ENCODE peak calls at places on chromosomes 12 and 14, in six cellular contexts. I is GM23338, V is AG04450, F is heart left ventricle, Z is astrocyte, A is left ventricle myocardium inferior. N is an unnamed sample. For H3K27me3, the result is how much of the 10 kb centered on the place peaks cover.

GRCh38 chr12:105224399-105224798 is 11.6 kb downstream of the APPL2 start:
- DNase-seq in A (no peak), V (no peak), F (no peak), Z (no peak), I (no peak), N (no peak)

GRCh38 chr12:94458882-94459772 is 540 bp downstream of the CEP83 start:
- DNase-seq in I (peak), A (no peak), V (no peak), Z (peak), F (no peak), N (peak)

GRCh38 chr14:32010561-32011188 is 66.4 kb upstream of the ARHGAP5 start:
- DNase-seq in Z (peak), A (no peak), I (no peak), V (no peak), F (no peak), N (peak)

GRCh38 chr14:20684662-20685456 is 499 bp downstream of the RNASE4 start:
- DNase-seq in V (no peak), Z (peak), A (no peak), I (peak), F (peak), N (no peak)

GRCh38 chr14:24147761-24148428 is 597 bp downstream of the RNF31 start:
- DNase-seq in I (no peak), V (no peak), A (no peak), Z (no peak), F (no peak), N (no peak)

GRCh38 chr14:28515571-28515970 is 251.0 kb upstream of the FOXG1 start:
- DNase-seq in A (no peak), F (no peak), V (no peak), I (no peak), Z (peak), N (no peak)

GRCh38 chr14:97379091-97379531 is 581.9 kb downstream of the VRK1 start:
- DNase-seq in V (no peak), A (no peak), Z (no peak), I (peak), F (no peak), N (no peak)

GRCh38 chr14:101097109-101097793 is 193.7 kb upstream of the RTL1 start:
- DNase-seq in V (no peak), A (no peak), F (no peak), Z (no peak), I (no peak), N (no peak)

GRCh38 chr14:91326514-91326832 is 82.0 kb upstream of the GPR68 start:
- DNase-seq in Z (no peak), A (no peak), F (no peak), V (no peak), I (no peak), N (no peak)

GRCh38 chr14:21917699-21918436 is 244.2 kb upstream of the OR4E1 start:
- DNase-seq in A (no peak), V (peak), I (peak), F (peak), Z (peak), N (no peak)

DNA sequence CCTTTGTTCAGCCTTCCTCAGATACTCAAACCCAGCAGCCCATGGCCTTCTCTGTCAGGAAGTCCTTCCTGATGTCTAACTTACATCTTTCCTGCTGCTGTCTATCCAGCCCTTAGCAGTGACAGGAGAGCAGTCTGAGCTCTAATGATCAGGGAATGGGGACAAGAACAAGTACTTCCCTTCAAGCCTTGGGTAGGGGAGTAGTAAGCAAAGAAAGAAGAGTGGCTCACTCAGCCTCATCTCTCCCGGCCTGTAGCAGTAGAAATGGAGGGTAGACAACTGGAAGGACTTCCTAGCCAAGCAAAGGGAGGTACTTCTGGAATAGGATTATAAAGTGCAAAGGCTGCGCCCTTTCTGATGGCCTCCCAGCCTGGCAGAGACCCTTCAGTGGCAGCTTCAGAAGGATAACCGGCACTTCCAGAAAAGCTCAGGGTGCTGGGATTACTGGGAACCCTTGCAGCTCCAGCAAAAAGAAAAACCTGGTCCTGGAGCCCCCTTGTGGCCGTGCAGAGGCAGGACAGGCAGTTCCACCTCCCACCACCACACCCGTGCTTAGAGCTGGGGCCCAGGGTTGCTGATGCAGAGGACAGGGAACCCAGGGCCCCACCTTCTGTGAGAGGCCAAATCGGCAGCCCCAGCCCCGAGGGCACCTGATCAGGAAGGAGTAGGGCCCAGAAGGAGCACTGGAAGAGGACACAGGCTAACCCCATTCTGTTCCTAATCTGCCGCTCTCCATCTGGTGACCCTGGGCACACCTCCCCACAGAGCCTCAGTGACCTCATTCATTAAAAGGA is 12.4 kb upstream of the SMUG1 start:
- DNase-seq in V (peak), A (peak), Z (peak), F (peak), I (peak), N (no peak)
- H3K27me3 ChIP-seq in V (under half), A (half or more), Z (under half), F (under half), I (half or more), N (under half)

GRCh38 chr14:99563749-99564129 is 40.3 kb downstream of the CCDC85C start:
- DNase-seq in I (no peak), V (no peak), A (no peak), F (no peak), Z (no peak), N (no peak)

GRCh38 chr14:99564256-99564902 is 39.6 kb downstream of the CCDC85C start:
- DNase-seq in Z (peak), A (peak), V (peak), F (peak), I (no peak), N (no peak)

GRCh38 chr14:99564903-99565259 is 39.1 kb downstream of the CCDC85C start:
- DNase-seq in I (no peak), V (no peak), A (no peak), Z (no peak), F (no peak), N (no peak)

GRCh38 chr14:99561827-99562226 is 42.2 kb downstream of the CCDC85C start:
- DNase-seq in Z (no peak), V (no peak), F (no peak), A (no peak), I (no peak), N (no peak)

GRCh38 chr14:99562848-99563748 is 40.9 kb downstream of the CCDC85C start:
- DNase-seq in Z (peak), I (peak), F (peak), V (peak), A (peak), N (no peak)
- TF ChIP-seq CTCF in Z (peak), I (peak), F (peak), V (peak), A (peak), N (peak)

GRCh38 chr12:113683566-113683965 is 211.9 kb upstream of the LHX5 start:
- DNase-seq in V (no peak), F (no peak), I (no peak), Z (no peak), A (no peak), N (no peak)
- H3K27me3 ChIP-seq in V (under half), F (under half), I (under half), Z (under half), A (half or more), N (under half)

DNA sequence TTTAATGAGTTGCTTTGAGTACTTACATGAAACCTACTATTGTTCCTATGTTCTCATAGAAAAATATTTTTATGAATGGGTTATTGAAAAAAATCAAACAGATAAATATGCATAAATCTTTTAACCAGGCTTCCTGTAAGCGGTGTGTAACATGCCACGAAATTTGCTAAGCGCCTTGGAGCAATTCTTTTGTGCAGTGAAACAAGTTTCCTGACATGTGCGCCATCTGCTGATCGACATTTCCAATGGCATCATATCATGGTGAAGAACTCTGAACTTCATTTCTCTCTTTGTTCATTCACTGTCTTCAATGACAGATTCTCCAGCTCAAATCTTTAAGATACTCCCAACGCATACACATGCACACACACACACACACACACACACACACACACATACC is 145.6 kb upstream of the NAV3 start:
- DNase-seq in Z (peak), A (no peak), I (peak), V (peak), F (peak), N (peak)
- TF ChIP-seq CTCF in Z (peak), A (peak), I (peak), V (peak), F (peak), N (peak)

DNA sequence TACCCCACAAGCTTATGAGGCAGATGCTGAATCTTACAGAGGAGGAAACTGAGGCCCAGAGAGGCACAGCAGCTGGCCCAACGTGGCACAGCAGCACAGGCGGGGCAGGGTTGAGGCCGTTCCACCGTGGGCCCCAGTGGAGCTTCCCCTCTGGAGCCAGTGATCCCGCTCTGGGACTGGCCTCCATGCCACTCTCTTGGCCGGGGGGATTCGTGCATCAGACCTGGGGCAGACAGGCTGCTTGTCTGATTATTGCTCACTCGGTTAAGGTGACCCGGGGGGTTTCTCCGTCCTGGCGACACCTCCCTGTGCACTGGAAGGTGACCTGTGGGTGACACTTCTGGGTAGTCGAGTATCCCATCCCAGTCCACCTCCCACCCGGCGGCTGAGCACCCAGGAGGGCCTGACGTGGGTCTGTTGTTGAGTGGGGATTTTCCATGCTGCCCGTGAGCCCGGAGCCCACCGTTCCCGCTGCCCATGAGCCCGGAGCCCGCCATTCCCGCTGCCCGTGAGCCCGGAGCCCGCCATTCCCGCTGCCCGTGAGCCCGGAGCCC is 27.8 kb downstream of the NOC4L start:
- DNase-seq in I (no peak), F (no peak), A (peak), Z (no peak), V (no peak), N (no peak)
- H3K27me3 ChIP-seq in I (under half), F (under half), A (half or more), Z (under half), V (half or more), N (under half)

GRCh38 chr14:72177246-72177645 is 245.0 kb downstream of the RGS6 start:
- DNase-seq in F (peak), A (peak), Z (no peak), I (no peak), V (no peak), N (no peak)

GRCh38 chr14:72182773-72183432 is 250.7 kb downstream of the RGS6 start:
- DNase-seq in V (no peak), A (no peak), Z (no peak), I (no peak), F (no peak), N (no peak)

GRCh38 chr14:72183631-72184030 is 251.4 kb downstream of the RGS6 start:
- DNase-seq in A (no peak), F (no peak), Z (no peak), V (no peak), I (no peak), N (no peak)

GRCh38 chr14:72173038-72173720 is 240.9 kb downstream of the RGS6 start:
- DNase-seq in V (no peak), F (no peak), A (no peak), I (no peak), Z (no peak), N (no peak)

GRCh38 chr14:72178517-72178916 is 246.3 kb downstream of the RGS6 start:
- DNase-seq in I (peak), V (no peak), F (no peak), Z (no peak), A (no peak), N (no peak)
- TF ChIP-seq CTCF in I (peak), V (no peak), F (no peak), Z (no peak), A (no peak), N (no peak)